ENCODE peak calls at places on chromosome 9, in ten cellular contexts. H is lower leg skin, N is endothelial cell, M is WTC11, S is stomach, U is fibroblast of the aortic adventitia, B is brain microvascular endothelial cell, J is fibroblast of pulmonary artery, C is neural crest cell, I is astrocyte of the spinal cord. G is an unnamed sample.

GRCh38 chr9:107644774-107645463 is 155.3 kb upstream of the KLF4 start:
- DNase-seq in H (peak; percentile 95), N (no peak), M (no peak), S (no peak), U (peak; percentile 24), B (no peak), J (peak; percentile 70), C (no peak), I (no peak), G (no peak)

GRCh38 chr9:3880851-3881250 is 355.1 kb upstream of the RFX3 start:
- DNase-seq in H (no peak), N (no peak), M (no peak), S (no peak), U (peak; percentile 93), B (peak; percentile 94), J (peak; percentile 84), C (no peak), I (peak; percentile 96), G (no peak)

GRCh38 chr9:135224921-135225541 is 137.6 kb downstream of the OLFM1 start:
- DNase-seq in H (no peak), N (no peak), M (no peak), S (no peak), U (no peak), B (no peak), J (no peak), C (no peak), I (no peak), G (peak; percentile 75)

GRCh38 chr9:80485420-80485819 is 913.7 kb downstream of the TLE4 start:
- DNase-seq in H (no peak), N (no peak), M (no peak), S (no peak), U (no peak), B (no peak), J (no peak), C (no peak), I (no peak), G (no peak)

GRCh38 chr9:17627641-17628040 is 48.8 kb downstream of the SH3GL2 start:
- DNase-seq in H (no peak), N (no peak), M (no peak), S (no peak), U (no peak), B (no peak), J (no peak), C (no peak), I (peak; percentile 37), G (no peak)

GRCh38 chr9:28378236-28378635 is 805.0 kb upstream of the C9orf72 start:
- DNase-seq in H (no peak), N (no peak), M (no peak), S (no peak), U (no peak), B (no peak), J (peak; percentile 0), C (no peak), I (no peak), G (no peak)

GRCh38 chr9:83444110-83444509 is 94.1 kb downstream of the FRMD3 start:
- DNase-seq in H (no peak), N (no peak), M (no peak), S (no peak), U (peak; percentile 91), B (no peak), J (peak; percentile 16), C (no peak), I (peak; percentile 31), G (no peak)

GRCh38 chr9:115930472-115930871 is 223.1 kb upstream of the PAPPA start:
- DNase-seq in H (no peak), N (no peak), M (no peak), S (no peak), U (peak; percentile 39), B (no peak), J (peak; percentile 52), C (no peak), I (no peak), G (no peak)

GRCh38 chr9:91179237-91180138 is 182.2 kb downstream of the AUH start:
- DNase-seq in H (peak; percentile 79), N (no peak), M (no peak), S (peak; percentile 8), U (peak; percentile 56), B (peak; percentile 71), J (peak; percentile 43), C (no peak), I (peak; percentile 54), G (no peak)

GRCh38 chr9:87713278-87713989 is 12.5 kb upstream of the CTSL start:
- DNase-seq in H (peak; percentile 97), N (no peak), M (no peak), S (peak; percentile 56), U (peak; percentile 98), B (peak; percentile 99), J (peak; percentile 99), C (no peak), I (peak; percentile 96), G (no peak)

GRCh38 chr9:107750741-107751521 is 261.4 kb upstream of the KLF4 start:
- DNase-seq in H (peak; percentile 97), N (no peak), M (no peak), S (peak; percentile 81), U (peak; percentile 100), B (peak; percentile 98), J (peak; percentile 99), C (no peak), I (peak; percentile 99), G (no peak)

GRCh38 chr9:75810063-75810462 is 80.4 kb upstream of the PCSK5 start:
- DNase-seq in H (no peak), N (no peak), M (no peak), S (no peak), U (no peak), B (no peak), J (no peak), C (no peak), I (no peak), G (no peak)

GRCh38 chr9:115513148-115513547 is 395.2 kb upstream of the TNC start:
- DNase-seq in H (no peak), N (no peak), M (no peak), S (no peak), U (no peak), B (no peak), J (no peak), C (no peak), I (no peak), G (no peak)

GRCh38 chr9:76701441-76702031 is 62.7 kb upstream of the PCA3 start:
- DNase-seq in H (no peak), N (no peak), M (no peak), S (no peak), U (peak; percentile 80), B (no peak), J (peak; percentile 19), C (no peak), I (peak; percentile 78), G (no peak)

GRCh38 chr9:21326526-21327139 is 8.6 kb downstream of the KLHL9 start:
- DNase-seq in H (no peak), N (no peak), M (no peak), S (no peak), U (peak; percentile 64), B (no peak), J (peak; percentile 65), C (no peak), I (peak; percentile 51), G (no peak)

GRCh38 chr9:93079371-93079770 is 16.6 kb upstream of the CARD19 start:
- DNase-seq in H (peak; percentile 78), N (no peak), M (no peak), S (no peak), U (no peak), B (no peak), J (no peak), C (no peak), I (no peak), G (no peak)

GRCh38 chr9:530681-531080 is 310.8 kb upstream of the DMRT1 start:
- DNase-seq in H (no peak), N (no peak), M (no peak), S (no peak), U (peak; percentile 29), B (peak; percentile 1), J (peak; percentile 44), C (no peak), I (peak; percentile 44), G (no peak)

GRCh38 chr9:94869415-94869838 is 142.9 kb downstream of the AOPEP start:
- DNase-seq in H (no peak), N (no peak), M (no peak), S (no peak), U (peak; percentile 89), B (peak; percentile 72), J (peak; percentile 76), C (no peak), I (peak; percentile 58), G (no peak)

GRCh38 chr9:94868462-94868861 is 142.0 kb downstream of the AOPEP start:
- DNase-seq in H (no peak), N (no peak), M (no peak), S (no peak), U (no peak), B (no peak), J (no peak), C (no peak), I (peak; percentile 30), G (no peak)

GRCh38 chr9:94867281-94867841 is 140.9 kb downstream of the AOPEP start:
- DNase-seq in H (no peak), N (no peak), M (no peak), S (peak; percentile 83), U (peak; percentile 89), B (peak; percentile 98), J (peak; percentile 93), C (no peak), I (peak; percentile 91), G (no peak)

GRCh38 chr9:94866770-94867169 is 140.3 kb downstream of the AOPEP start:
- DNase-seq in H (no peak), N (no peak), M (no peak), S (no peak), U (no peak), B (no peak), J (no peak), C (no peak), I (peak; percentile 23), G (no peak)

GRCh38 chr9:94867842-94868312 is 141.4 kb downstream of the AOPEP start:
- DNase-seq in H (no peak), N (no peak), M (no peak), S (no peak), U (peak; percentile 97), B (peak; percentile 91), J (peak; percentile 92), C (no peak), I (peak; percentile 96), G (no peak)
- TF ChIP-seq CTCF in H (no peak), N (no peak), M (no peak), S (no peak), U (no peak), B (no peak), J (no peak), C (no peak), I (no peak), G (no peak)

GRCh38 chr9:123041498-123041897 is 8.0 kb downstream of the GPR21 start:
- DNase-seq in H (no peak), N (no peak), M (no peak), S (no peak), U (no peak), B (no peak), J (no peak), C (no peak), I (no peak), G (no peak)
- TF ChIP-seq CTCF in H (no peak), N (no peak), M (no peak), S (no peak), U (no peak), B (no peak), J (no peak), C (no peak), I (no peak), G (no peak)

GRCh38 chr9:99889120-99889519 is 17.3 kb upstream of the STX17 start:
- DNase-seq in H (no peak), N (no peak), M (no peak), S (no peak), U (no peak), B (no peak), J (no peak), C (no peak), I (no peak), G (no peak)
- TF ChIP-seq CTCF in H (no peak), N (no peak), M (no peak), S (no peak), U (no peak), B (no peak), J (no peak), C (no peak), I (no peak), G (no peak)

GRCh38 chr9:98995059-98995665 is 51.5 kb downstream of the COL15A1 start:
- DNase-seq in H (peak; percentile 82), N (no peak), M (no peak), S (peak; percentile 63), U (peak; percentile 75), B (no peak), J (peak; percentile 45), C (no peak), I (no peak), G (no peak)
- TF ChIP-seq CTCF in H (no peak), N (no peak), M (no peak), S (no peak), U (no peak), B (no peak), J (no peak), C (no peak), I (no peak), G (no peak)